ENCODE peak calls at places on chromosomes 7 and 10, in five cellular contexts. One of them, this sample, is unnamed.

GRCh38 chr10:44972874-44973306 is 5.7 kb downstream of the DEPP1 start:
- DNase-seq in GM12891: no peak
- DNase-seq in activated CD4-positive, alpha-beta T cell treated with anti-CD3 and anti-CD28 coated beads for 24 hours: no peak
- DNase-seq in mucosa of gallbladder: no peak
- DNase-seq in caudate nucleus: no peak
- DNase-seq in this sample: no peak

GRCh38 chr10:133015321-133015720 is 72.4 kb upstream of the ADGRA1 start:
- DNase-seq in GM12891: no peak
- DNase-seq in activated CD4-positive, alpha-beta T cell treated with anti-CD3 and anti-CD28 coated beads for 24 hours: no peak
- DNase-seq in mucosa of gallbladder: no peak
- DNase-seq in caudate nucleus: no peak
- DNase-seq in this sample: no peak

GRCh38 chr10:122013311-122013780 is 24.4 kb downstream of the TACC2 start:
- DNase-seq in GM12891: no peak
- DNase-seq in activated CD4-positive, alpha-beta T cell treated with anti-CD3 and anti-CD28 coated beads for 24 hours: no peak
- DNase-seq in mucosa of gallbladder: no peak
- DNase-seq in caudate nucleus: no peak
- DNase-seq in this sample: peak; percentile 66

GRCh38 chr7:130935564-130936157 is 201.7 kb upstream of the KLF14 start:
- DNase-seq in GM12891: no peak
- DNase-seq in activated CD4-positive, alpha-beta T cell treated with anti-CD3 and anti-CD28 coated beads for 24 hours: no peak
- DNase-seq in mucosa of gallbladder: no peak
- DNase-seq in caudate nucleus: no peak
- DNase-seq in this sample: peak; percentile 40

GRCh38 chr7:18288322-18289037 is 207.1 kb upstream of the HDAC9 start:
- DNase-seq in GM12891: no peak
- DNase-seq in activated CD4-positive, alpha-beta T cell treated with anti-CD3 and anti-CD28 coated beads for 24 hours: no peak
- DNase-seq in mucosa of gallbladder: no peak
- DNase-seq in caudate nucleus: no peak
- DNase-seq in this sample: no peak

GRCh38 chr7:151735186-151735853 is 141.6 kb downstream of the PRKAG2 start:
- DNase-seq in GM12891: no peak
- DNase-seq in activated CD4-positive, alpha-beta T cell treated with anti-CD3 and anti-CD28 coated beads for 24 hours: no peak
- DNase-seq in mucosa of gallbladder: no peak
- DNase-seq in caudate nucleus: no peak
- DNase-seq in this sample: no peak

GRCh38 chr10:60031664-60032063 is 125.3 kb upstream of the CCDC6 start:
- DNase-seq in GM12891: no peak
- DNase-seq in activated CD4-positive, alpha-beta T cell treated with anti-CD3 and anti-CD28 coated beads for 24 hours: no peak
- DNase-seq in mucosa of gallbladder: no peak
- DNase-seq in caudate nucleus: no peak
- DNase-seq in this sample: no peak

GRCh38 chr7:116492654-116493109 is 6.9 kb upstream of the CAV2 start:
- DNase-seq in GM12891: no peak
- DNase-seq in activated CD4-positive, alpha-beta T cell treated with anti-CD3 and anti-CD28 coated beads for 24 hours: no peak
- DNase-seq in mucosa of gallbladder: no peak
- DNase-seq in caudate nucleus: no peak
- DNase-seq in this sample: no peak

GRCh38 chr10:97781541-97782331 is 9.9 kb upstream of the SFRP5 start:
- DNase-seq in GM12891: no peak
- DNase-seq in activated CD4-positive, alpha-beta T cell treated with anti-CD3 and anti-CD28 coated beads for 24 hours: no peak
- DNase-seq in mucosa of gallbladder: no peak
- DNase-seq in caudate nucleus: no peak
- DNase-seq in this sample: no peak

GRCh38 chr7:27689045-27689877 is 26.6 kb upstream of the HIBADH start:
- DNase-seq in GM12891: peak; percentile 19
- DNase-seq in activated CD4-positive, alpha-beta T cell treated with anti-CD3 and anti-CD28 coated beads for 24 hours: peak; percentile 5
- DNase-seq in mucosa of gallbladder: no peak
- DNase-seq in caudate nucleus: no peak
- DNase-seq in this sample: peak; percentile 26

This sample was measured in body of pancreas.